ENCODE peak calls at places on chromosomes 7 and 10, in seven cellular contexts. One of them, this sample, is unnamed. For H3K4me1, the result is how much of the 10 kb centered on the place peaks cover.

GRCh38 chr7:98364220-98364619 is 36.7 kb downstream of the BAIAP2L1 start:
- DNase-seq in transverse colon: no peak
- DNase-seq in CD8-positive, alpha-beta T cell: no peak
- DNase-seq in A549: no peak
- DNase-seq in heart left ventricle: no peak
- DNase-seq in Karpas-422: no peak
- DNase-seq in IMR-90: no peak
- DNase-seq in this sample: no peak

GRCh38 chr10:1289591-1289990 is 233.4 kb downstream of the WDR37 start:
- DNase-seq in transverse colon: no peak
- DNase-seq in CD8-positive, alpha-beta T cell: no peak
- DNase-seq in A549: no peak
- DNase-seq in heart left ventricle: peak
- DNase-seq in Karpas-422: no peak
- DNase-seq in IMR-90: no peak
- DNase-seq in this sample: no peak

GRCh38 chr10:28970231-28970630 is 292.9 kb downstream of the BAMBI start:
- DNase-seq in transverse colon: no peak
- DNase-seq in CD8-positive, alpha-beta T cell: no peak
- DNase-seq in A549: no peak
- DNase-seq in heart left ventricle: no peak
- DNase-seq in Karpas-422: no peak
- DNase-seq in IMR-90: peak
- DNase-seq in this sample: no peak

GRCh38 chr7:154914580-154915380 is 88.1 kb downstream of the PAXIP1 start:
- DNase-seq in transverse colon: no peak
- DNase-seq in CD8-positive, alpha-beta T cell: peak
- DNase-seq in A549: no peak
- DNase-seq in heart left ventricle: no peak
- DNase-seq in Karpas-422: no peak
- DNase-seq in IMR-90: no peak
- DNase-seq in this sample: no peak

GRCh38 chr10:30466466-30466865 is 32.5 kb downstream of the MAP3K8 start:
- DNase-seq in transverse colon: no peak
- DNase-seq in CD8-positive, alpha-beta T cell: no peak
- DNase-seq in A549: no peak
- DNase-seq in heart left ventricle: no peak
- DNase-seq in Karpas-422: no peak
- DNase-seq in IMR-90: no peak
- DNase-seq in this sample: no peak

GRCh38 chr10:4051408-4052151 is 266.6 kb upstream of the KLF6 start:
- DNase-seq in transverse colon: no peak
- DNase-seq in CD8-positive, alpha-beta T cell: no peak
- DNase-seq in A549: no peak
- DNase-seq in heart left ventricle: no peak
- DNase-seq in Karpas-422: no peak
- DNase-seq in IMR-90: no peak
- DNase-seq in this sample: no peak

GRCh38 chr10:17146888-17147287 is 17.3 kb upstream of the CUBN start:
- DNase-seq in transverse colon: no peak
- DNase-seq in CD8-positive, alpha-beta T cell: no peak
- DNase-seq in A549: no peak
- DNase-seq in heart left ventricle: no peak
- DNase-seq in Karpas-422: no peak
- DNase-seq in IMR-90: peak
- DNase-seq in this sample: no peak

GRCh38 chr10:62582804-62583208 is 208.6 kb downstream of the ZNF365 start:
- DNase-seq in transverse colon: peak
- DNase-seq in CD8-positive, alpha-beta T cell: no peak
- DNase-seq in A549: no peak
- DNase-seq in heart left ventricle: peak
- DNase-seq in Karpas-422: no peak
- DNase-seq in IMR-90: peak
- DNase-seq in this sample: peak

GRCh38 chr7:44228571-44229350 is 28.0 kb downstream of the YKT6 start:
- DNase-seq in transverse colon: no peak
- DNase-seq in CD8-positive, alpha-beta T cell: no peak
- DNase-seq in A549: no peak
- DNase-seq in heart left ventricle: no peak
- DNase-seq in Karpas-422: no peak
- DNase-seq in IMR-90: no peak
- DNase-seq in this sample: no peak

GRCh38 chr7:98348726-98349474 is 52.0 kb downstream of the BAIAP2L1 start:
- DNase-seq in transverse colon: peak
- DNase-seq in CD8-positive, alpha-beta T cell: no peak
- DNase-seq in A549: peak
- DNase-seq in heart left ventricle: no peak
- DNase-seq in Karpas-422: no peak
- DNase-seq in IMR-90: no peak
- DNase-seq in this sample: no peak

GRCh38 chr10:35447693-35448407 is 111.5 kb downstream of the CCNY start:
- DNase-seq in transverse colon: peak
- DNase-seq in CD8-positive, alpha-beta T cell: no peak
- DNase-seq in A549: peak
- DNase-seq in heart left ventricle: no peak
- DNase-seq in Karpas-422: no peak
- DNase-seq in IMR-90: peak
- DNase-seq in this sample: peak

GRCh38 chr7:50204576-50204975 is 99.9 kb upstream of the IKZF1 start:
- DNase-seq in transverse colon: no peak
- DNase-seq in CD8-positive, alpha-beta T cell: no peak
- DNase-seq in A549: no peak
- DNase-seq in heart left ventricle: no peak
- DNase-seq in Karpas-422: no peak
- DNase-seq in IMR-90: no peak
- DNase-seq in this sample: no peak

DNA sequence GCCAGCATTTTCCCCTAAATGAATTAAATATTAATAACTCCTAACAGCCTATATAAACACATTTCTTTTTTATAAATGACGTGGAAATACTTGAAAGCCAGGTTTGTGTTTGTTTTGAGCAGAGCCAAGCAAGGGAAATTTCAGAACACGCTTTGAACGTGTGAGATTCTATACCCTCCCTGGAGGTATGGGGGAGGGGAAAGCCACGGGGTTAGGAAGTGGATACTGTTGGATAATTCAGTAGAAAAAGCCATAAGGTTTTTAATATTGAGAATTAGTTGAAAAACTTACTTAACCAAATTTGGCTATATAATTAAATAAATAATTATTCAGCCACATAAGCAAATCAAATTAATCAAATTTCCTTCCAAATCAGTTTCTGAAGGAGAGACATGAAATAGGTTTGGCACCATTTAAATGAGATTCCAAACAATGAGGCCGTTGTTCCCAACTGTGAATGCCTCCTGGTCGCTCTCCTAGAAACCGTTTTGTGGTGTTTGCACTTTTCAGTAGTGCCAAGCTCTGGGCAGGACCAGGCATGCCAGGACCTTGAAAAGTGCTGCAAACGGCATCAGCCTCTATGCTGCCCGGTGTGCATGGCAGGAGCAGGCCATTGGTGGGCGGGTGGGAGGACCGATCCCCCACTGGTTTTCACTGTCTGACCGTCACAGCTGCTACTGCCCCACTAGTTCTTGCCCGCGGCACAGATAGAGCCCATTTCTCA is 88.1 kb downstream of the SEPTIN14 start:
- DNase-seq in transverse colon: no peak
- DNase-seq in CD8-positive, alpha-beta T cell: no peak
- DNase-seq in A549: no peak
- DNase-seq in heart left ventricle: no peak
- DNase-seq in Karpas-422: no peak
- DNase-seq in IMR-90: no peak
- DNase-seq in this sample: no peak
- H3K27ac ChIP-seq in transverse colon: no peak
- H3K27ac ChIP-seq in CD8-positive, alpha-beta T cell: no peak
- H3K27ac ChIP-seq in A549: no peak
- H3K27ac ChIP-seq in heart left ventricle: no peak
- H3K27ac ChIP-seq in Karpas-422: no peak
- H3K27ac ChIP-seq in IMR-90: no peak
- H3K27ac ChIP-seq in this sample: no peak

GRCh38 chr7:101863598-101863997 is 46.2 kb downstream of the CUX1 start:
- DNase-seq in transverse colon: no peak
- DNase-seq in CD8-positive, alpha-beta T cell: no peak
- DNase-seq in A549: no peak
- DNase-seq in heart left ventricle: no peak
- DNase-seq in Karpas-422: peak
- DNase-seq in IMR-90: no peak
- DNase-seq in this sample: no peak

GRCh38 chr7:101864039-101864438 is 46.6 kb downstream of the CUX1 start:
- DNase-seq in transverse colon: no peak
- DNase-seq in CD8-positive, alpha-beta T cell: no peak
- DNase-seq in A549: no peak
- DNase-seq in heart left ventricle: no peak
- DNase-seq in Karpas-422: no peak
- DNase-seq in IMR-90: no peak
- DNase-seq in this sample: no peak

GRCh38 chr7:101860316-101861222 is 43.1 kb downstream of the CUX1 start:
- DNase-seq in transverse colon: no peak
- DNase-seq in CD8-positive, alpha-beta T cell: no peak
- DNase-seq in A549: no peak
- DNase-seq in heart left ventricle: no peak
- DNase-seq in Karpas-422: peak
- DNase-seq in IMR-90: no peak
- DNase-seq in this sample: no peak

GRCh38 chr7:101861223-101861775 is 43.9 kb downstream of the CUX1 start:
- DNase-seq in transverse colon: no peak
- DNase-seq in CD8-positive, alpha-beta T cell: no peak
- DNase-seq in A549: no peak
- DNase-seq in heart left ventricle: no peak
- DNase-seq in Karpas-422: peak
- DNase-seq in IMR-90: no peak
- DNase-seq in this sample: no peak

DNA sequence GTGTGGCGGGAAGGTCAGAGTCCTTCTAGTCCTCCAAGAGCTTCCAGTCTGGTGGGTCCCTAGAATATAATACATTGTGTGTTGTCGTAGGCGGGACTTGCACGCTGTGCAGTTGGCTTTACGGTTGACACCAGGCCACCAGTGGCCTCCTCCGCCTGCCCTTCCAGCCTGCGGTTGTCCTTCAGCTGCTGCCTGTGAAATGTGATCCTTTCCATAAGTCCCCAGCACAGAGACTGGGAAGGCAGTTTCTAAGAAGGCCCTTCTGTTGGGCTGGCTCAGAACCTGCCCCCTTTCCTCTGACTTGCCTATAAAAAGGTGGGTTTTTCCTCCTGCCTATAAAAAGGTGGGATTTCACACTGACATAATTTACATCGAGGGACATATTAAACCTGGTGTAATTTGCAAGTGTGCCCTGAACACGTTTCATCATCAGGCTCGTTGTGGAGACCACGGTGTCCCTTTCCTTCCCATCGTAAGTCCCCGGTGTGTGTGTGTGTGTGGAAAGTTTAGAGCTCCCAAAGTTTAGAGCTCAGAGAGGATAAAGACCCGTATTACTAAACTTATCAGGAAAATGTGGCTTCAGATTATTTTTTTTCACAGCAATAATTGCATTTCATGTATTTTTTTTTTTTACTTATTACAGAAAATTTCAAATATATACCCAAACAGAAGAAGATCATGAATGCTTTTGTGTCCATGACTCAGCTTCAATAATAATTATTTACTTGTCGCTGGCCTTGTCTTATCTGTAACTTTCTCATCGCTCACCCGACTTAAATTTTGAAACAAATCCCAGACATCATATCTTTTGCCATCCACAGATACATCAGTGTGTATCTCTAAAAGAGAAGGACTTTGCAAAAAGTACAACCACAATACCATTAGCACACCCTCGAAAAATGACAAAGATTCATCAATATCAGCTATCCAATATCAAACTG is 45.1 kb downstream of the CUX1 start:
- DNase-seq in transverse colon: no peak
- DNase-seq in CD8-positive, alpha-beta T cell: no peak
- DNase-seq in A549: no peak
- DNase-seq in heart left ventricle: no peak
- DNase-seq in Karpas-422: peak
- DNase-seq in IMR-90: peak
- DNase-seq in this sample: no peak
- H3K4me1 ChIP-seq in transverse colon: under half
- H3K4me1 ChIP-seq in CD8-positive, alpha-beta T cell: under half
- H3K4me1 ChIP-seq in A549: under half
- H3K4me1 ChIP-seq in heart left ventricle: under half
- H3K4me1 ChIP-seq in Karpas-422: half or more
- H3K4me1 ChIP-seq in IMR-90: under half
- H3K4me1 ChIP-seq in this sample: under half

GRCh38 chr10:12943425-12943824 is 58.1 kb downstream of the CCDC3 start:
- DNase-seq in transverse colon: no peak
- DNase-seq in CD8-positive, alpha-beta T cell: no peak
- DNase-seq in A549: no peak
- DNase-seq in heart left ventricle: no peak
- DNase-seq in Karpas-422: no peak
- DNase-seq in IMR-90: no peak
- DNase-seq in this sample: no peak

GRCh38 chr10:12937527-12937926 is 64.0 kb downstream of the CCDC3 start:
- DNase-seq in transverse colon: no peak
- DNase-seq in CD8-positive, alpha-beta T cell: no peak
- DNase-seq in A549: no peak
- DNase-seq in heart left ventricle: no peak
- DNase-seq in Karpas-422: no peak
- DNase-seq in IMR-90: no peak
- DNase-seq in this sample: peak

GRCh38 chr10:12941966-12942365 is 59.5 kb downstream of the CCDC3 start:
- DNase-seq in transverse colon: no peak
- DNase-seq in CD8-positive, alpha-beta T cell: no peak
- DNase-seq in A549: no peak
- DNase-seq in heart left ventricle: no peak
- DNase-seq in Karpas-422: no peak
- DNase-seq in IMR-90: no peak
- DNase-seq in this sample: no peak

GRCh38 chr10:12938271-12938670 is 63.2 kb downstream of the CCDC3 start:
- DNase-seq in transverse colon: no peak
- DNase-seq in CD8-positive, alpha-beta T cell: no peak
- DNase-seq in A549: no peak
- DNase-seq in heart left ventricle: no peak
- DNase-seq in Karpas-422: no peak
- DNase-seq in IMR-90: no peak
- DNase-seq in this sample: peak

GRCh38 chr10:12940791-12941190 is 60.7 kb downstream of the CCDC3 start:
- DNase-seq in transverse colon: no peak
- DNase-seq in CD8-positive, alpha-beta T cell: no peak
- DNase-seq in A549: no peak
- DNase-seq in heart left ventricle: no peak
- DNase-seq in Karpas-422: no peak
- DNase-seq in IMR-90: no peak
- DNase-seq in this sample: no peak
- H3K27ac ChIP-seq in transverse colon: no peak
- H3K27ac ChIP-seq in CD8-positive, alpha-beta T cell: no peak
- H3K27ac ChIP-seq in A549: no peak
- H3K27ac ChIP-seq in heart left ventricle: no peak
- H3K27ac ChIP-seq in Karpas-422: no peak
- H3K27ac ChIP-seq in IMR-90: no peak
- H3K27ac ChIP-seq in this sample: no peak

DNA sequence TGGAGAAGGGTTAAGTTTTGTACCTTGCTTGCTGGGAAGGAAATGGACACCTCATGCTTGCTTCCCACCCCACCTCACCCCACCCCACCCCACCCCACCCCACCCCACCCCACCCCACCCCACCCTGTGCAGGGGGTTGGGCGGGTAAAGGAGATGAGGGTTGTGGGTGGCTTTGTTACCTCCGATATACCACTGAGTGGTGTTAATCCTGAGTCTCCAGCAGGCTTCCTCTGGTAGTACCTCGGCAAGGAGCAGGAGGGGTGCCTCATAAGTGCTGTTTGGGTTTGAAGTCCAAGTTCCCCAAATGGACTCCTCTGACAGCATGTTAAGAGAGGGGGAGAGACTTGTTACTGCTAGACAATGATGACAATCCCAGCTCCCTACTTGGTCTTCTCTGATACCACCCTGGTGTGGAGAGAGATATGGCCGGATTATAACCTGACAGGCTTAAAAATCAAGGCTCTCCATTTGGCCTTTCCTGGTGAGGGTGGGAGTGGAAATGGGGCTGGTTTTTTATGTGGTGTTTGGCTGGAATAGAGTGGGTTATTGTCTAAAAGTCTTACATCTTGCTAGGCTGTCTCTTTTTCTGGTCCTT is 11.7 kb downstream of the SAMD8 start:
- DNase-seq in transverse colon: no peak
- DNase-seq in CD8-positive, alpha-beta T cell: no peak
- DNase-seq in A549: no peak
- DNase-seq in heart left ventricle: no peak
- DNase-seq in Karpas-422: no peak
- DNase-seq in IMR-90: no peak
- DNase-seq in this sample: no peak
- H3K4me1 ChIP-seq in transverse colon: under half
- H3K4me1 ChIP-seq in CD8-positive, alpha-beta T cell: under half
- H3K4me1 ChIP-seq in A549: under half
- H3K4me1 ChIP-seq in heart left ventricle: half or more
- H3K4me1 ChIP-seq in Karpas-422: under half
- H3K4me1 ChIP-seq in IMR-90: under half
- H3K4me1 ChIP-seq in this sample: under half